ENCODE peak calls at places on chromosome 6, in six cellular contexts. N, F, O, B, U and H are unnamed samples.

GRCh38 chr6:111657146-111657545 is 51.5 kb upstream of the TRAF3IP2 start:
- DNase-seq in F (peak; percentile 83), U (no peak), N (no peak), B (no peak), O (no peak), H (peak; percentile 54)

GRCh38 chr6:90028995-90029635 is 134.8 kb downstream of the GJA10 start:
- DNase-seq in F (no peak), U (no peak), O (no peak), B (no peak), N (no peak), H (no peak)

GRCh38 chr6:20148433-20148832 is 63.8 kb downstream of the MBOAT1 start:
- DNase-seq in F (no peak), N (no peak), O (no peak), B (no peak), U (no peak), H (no peak)

GRCh38 chr6:139569561-139569960 is 195.1 kb upstream of the CITED2 start:
- DNase-seq in O (no peak), U (no peak), N (no peak), B (no peak), F (peak; percentile 78), H (peak; percentile 71)

GRCh38 chr6:104958720-104959452 is 2.0 kb downstream of the LIN28B start:
- DNase-seq in U (no peak), F (no peak), O (no peak), N (no peak), B (no peak), H (no peak)

GRCh38 chr6:41921712-41921998 is 356 bp downstream of the BYSL start:
- DNase-seq in F (no peak), N (no peak), B (no peak), U (no peak), O (no peak), H (no peak)

GRCh38 chr6:39173276-39173675 is 56.0 kb downstream of the KCNK5 start:
- DNase-seq in B (no peak), F (no peak), U (no peak), N (no peak), O (no peak), H (no peak)

GRCh38 chr6:11618533-11618932 is 81.0 kb downstream of the TMEM170B start:
- DNase-seq in B (no peak), N (no peak), O (no peak), U (no peak), F (peak; percentile 58), H (no peak)

GRCh38 chr6:158487495-158487894 is 72.4 kb upstream of the TMEM181 start:
- DNase-seq in O (no peak), B (no peak), F (peak; percentile 38), U (no peak), N (no peak), H (no peak)

GRCh38 chr6:105105094-105105493 is 74.7 kb downstream of the POPDC3 start:
- DNase-seq in U (no peak), N (no peak), O (no peak), B (no peak), F (no peak), H (no peak)

GRCh38 chr6:81120280-81120679 is 632.2 kb downstream of the TENT5A start:
- DNase-seq in U (no peak), B (no peak), O (no peak), F (no peak), N (no peak), H (no peak)